ENCODE peak calls at places on chromosomes 5 and 9, in eight cellular contexts. M, K, C, X, Z, R, I and P are unnamed samples.
A peak's percentile ranks its signal among the peaks of the same experiment; 100 is the strongest.

GRCh38 chr9:116155700-116156045 is 2.1 kb downstream of the PAPPA start:
- DNase-seq in K (no peak), M (no peak), I (no peak), R (no peak), C (peak; percentile 38), X (no peak), Z (no peak), P (no peak)

GRCh38 chr5:123487298-123487697 is 24.7 kb upstream of the CSNK1G3 start:
- DNase-seq in X (no peak), I (no peak), K (no peak), Z (no peak), R (no peak), C (no peak), M (no peak), P (no peak)

GRCh38 chr5:89397096-89397495 is 514.1 kb upstream of the MEF2C start:
- DNase-seq in X (no peak), M (no peak), K (no peak), R (no peak), Z (no peak), C (no peak), I (no peak), P (no peak)

GRCh38 chr5:179488464-179488863 is 61.9 kb upstream of the RUFY1 start:
- DNase-seq in Z (no peak), K (no peak), C (peak; percentile 46), X (no peak), M (no peak), I (no peak), R (no peak), P (no peak)

GRCh38 chr5:132589467-132589866 is 32.7 kb downstream of the RAD50 start:
- DNase-seq in I (no peak), M (no peak), R (no peak), Z (no peak), X (no peak), K (no peak), C (no peak), P (no peak)

GRCh38 chr9:14312721-14313377 is 1.1 kb downstream of the NFIB start:
- DNase-seq in R (no peak), I (no peak), M (no peak), C (peak; percentile 63), X (peak; percentile 89), Z (peak; percentile 71), K (peak; percentile 17), P (no peak)

GRCh38 chr9:38276751-38277439 is 115.6 kb upstream of the ALDH1B1 start:
- DNase-seq in Z (no peak), M (no peak), R (no peak), C (no peak), X (no peak), I (no peak), K (no peak), P (peak; percentile 29)

GRCh38 chr5:37553720-37554402 is 174.7 kb downstream of the WDR70 start:
- DNase-seq in C (no peak), K (no peak), R (no peak), X (no peak), I (no peak), Z (no peak), M (no peak), P (no peak)

GRCh38 chr5:83554133-83554532 is 82.6 kb downstream of the VCAN start:
- DNase-seq in K (no peak), C (no peak), Z (no peak), M (no peak), R (no peak), I (no peak), X (no peak), P (no peak)

DNA sequence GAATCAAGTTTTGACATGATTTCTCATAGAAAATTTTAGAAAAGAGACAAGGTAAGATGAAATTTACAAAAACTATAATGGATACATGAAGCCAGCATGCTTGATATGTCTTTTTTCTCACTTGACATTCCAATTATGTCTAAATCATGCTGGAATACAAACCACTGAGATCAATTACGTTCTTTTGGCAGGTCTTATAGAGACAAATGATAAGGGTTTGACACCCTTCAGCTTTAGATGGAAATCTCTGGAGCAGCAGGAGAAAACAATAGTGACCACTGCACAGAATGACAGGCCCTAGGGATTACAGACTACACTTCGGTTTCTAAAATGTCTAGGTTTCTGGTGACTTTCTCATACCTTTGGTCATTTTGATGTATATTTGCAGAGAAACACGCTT is 342.9 kb downstream of the TRPM3 start:
- DNase-seq in C (no peak), I (no peak), Z (no peak), K (no peak), R (no peak), M (no peak), X (no peak), P (no peak)
- TF ChIP-seq POLR2AphosphoS5 in C (no peak), I (no peak), Z (no peak), K (no peak), R (no peak), M (no peak), X (no peak), P (no peak)

GRCh38 chr9:130029223-130029583 is 13.8 kb downstream of the FNBP1 start:
- DNase-seq in X (no peak), C (no peak), Z (no peak), I (no peak), K (no peak), R (no peak), M (no peak), P (no peak)
- H3K4me1 ChIP-seq in X (peaks cover 36% of the 10 kb centered on the region), C (no peaks in the 10 kb centered on the region), Z (no peaks in the 10 kb centered on the region), I (peaks cover 44% of the 10 kb centered on the region), K (peaks cover 53% of the 10 kb centered on the region), R (peaks cover 24% of the 10 kb centered on the region), M (peaks cover 81% of the 10 kb centered on the region), P (peaks cover 44% of the 10 kb centered on the region)

GRCh38 chr5:173893192-173893561 is 5.0 kb downstream of the CPEB4 start:
- DNase-seq in X (no peak), R (no peak), C (no peak), M (no peak), I (no peak), K (no peak), Z (no peak), P (no peak)

GRCh38 chr5:173887610-173888472 is at the start of gene CPEB4:
- DNase-seq in X (peak; percentile 91), R (peak; percentile 98), I (peak; percentile 97), M (peak; percentile 99), Z (peak; percentile 92), K (peak; percentile 99), C (peak; percentile 98), P (peak; percentile 99)

GRCh38 chr5:173888473-173889135 is 455 bp downstream of the CPEB4 start:
- DNase-seq in Z (no peak), K (peak; percentile 35), C (peak; percentile 49), R (no peak), I (no peak), M (no peak), X (peak; percentile 84), P (no peak)

GRCh38 chr5:173891367-173891766 is 3.2 kb downstream of the CPEB4 start:
- DNase-seq in X (no peak), Z (no peak), M (no peak), C (no peak), K (no peak), I (no peak), R (no peak), P (no peak)

DNA sequence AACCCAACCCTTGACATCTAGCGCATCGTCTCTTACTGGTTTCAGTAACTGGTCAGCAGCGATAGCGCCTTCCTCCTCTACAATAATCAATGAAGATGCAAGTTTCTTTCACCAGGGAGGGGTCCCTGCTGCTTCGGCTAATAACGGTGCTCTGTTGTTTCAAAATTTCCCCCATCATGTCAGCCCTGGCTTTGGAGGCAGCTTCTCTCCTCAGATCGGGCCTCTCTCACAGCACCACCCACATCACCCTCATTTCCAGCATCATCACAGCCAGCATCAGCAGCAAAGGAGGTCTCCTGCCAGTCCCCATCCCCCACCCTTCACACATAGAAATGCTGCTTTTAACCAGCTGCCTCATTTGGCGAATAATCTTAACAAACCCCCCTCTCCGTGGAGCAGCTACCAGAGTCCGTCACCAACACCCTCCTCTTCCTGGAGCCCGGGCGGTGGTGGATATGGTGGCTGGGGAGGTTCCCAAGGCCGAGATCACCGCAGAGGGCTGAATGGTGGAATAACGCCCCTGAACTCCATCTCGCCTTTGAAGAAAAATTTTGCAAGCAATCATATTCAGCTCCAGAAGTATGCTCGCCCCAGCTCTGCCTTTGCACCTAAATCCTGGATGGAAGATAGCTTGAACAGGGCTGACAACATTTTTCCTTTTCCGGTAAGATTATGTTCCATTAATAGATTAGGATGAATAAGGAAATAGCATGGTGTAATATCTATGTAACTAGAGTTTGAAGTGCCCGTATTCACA is 2.2 kb downstream of the CPEB4 start:
- DNase-seq in I (peak; percentile 52), Z (no peak), X (no peak), R (no peak), C (peak; percentile 51), K (no peak), M (no peak), P (no peak)
- TF ChIP-seq POLR2AphosphoS5 in I (no peak), Z (no peak), X (no peak), R (no peak), C (no peak), K (no peak), M (no peak), P (no peak)

DNA sequence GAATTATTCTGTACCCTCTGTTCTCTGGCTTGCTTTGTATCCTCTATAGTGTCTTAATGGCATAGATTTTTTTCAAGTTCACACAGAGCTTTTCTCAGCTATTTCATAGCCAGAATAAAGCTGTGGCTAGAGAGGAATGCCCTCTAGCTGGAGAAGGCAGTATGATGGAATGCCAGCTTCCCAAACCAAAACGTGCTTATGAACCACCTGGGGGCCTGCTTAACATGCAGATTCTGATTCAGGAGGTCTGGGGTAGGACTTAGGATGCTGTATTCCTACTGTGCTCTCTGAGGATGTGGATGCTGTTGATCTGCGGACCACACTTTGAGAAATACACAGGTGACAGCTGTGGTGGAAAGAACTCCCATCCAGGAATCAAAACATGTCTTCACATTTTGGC is 49.9 kb upstream of the DPYSL3 start:
- DNase-seq in I (no peak), K (no peak), X (no peak), Z (no peak), R (no peak), C (no peak), M (no peak), P (no peak)
- H3K4me1 ChIP-seq in I (no peaks in the 10 kb centered on the region), K (peaks cover 2% of the 10 kb centered on the region), X (no peaks in the 10 kb centered on the region), Z (peaks cover 5% of the 10 kb centered on the region), R (no peaks in the 10 kb centered on the region), C (no peaks in the 10 kb centered on the region), M (no peaks in the 10 kb centered on the region), P (peaks cover 15% of the 10 kb centered on the region)